ENCODE peak calls at places on chromosome 3, in four cellular contexts. Q is GM12878, I is IMR-90, L is K562. V is an unnamed sample.

GRCh38 chr3:39809181-39809994 is at the start of gene MYRIP:
- DNase-seq in Q (no peak), L (peak), I (no peak), V (peak)

GRCh38 chr3:100045696-100046095 is 68.6 kb downstream of the FILIP1L start:
- DNase-seq in L (no peak), I (peak), Q (no peak), V (no peak)

GRCh38 chr3:123031051-123031450 is 3.5 kb upstream of the SEMA5B start:
- DNase-seq in L (no peak), Q (no peak), I (no peak), V (no peak)

GRCh38 chr3:98903705-98904481 is 2.4 kb upstream of the DCBLD2 start:
- DNase-seq in I (no peak), Q (no peak), L (no peak), V (no peak)

GRCh38 chr3:11434017-11434526 is 161.9 kb downstream of the ATG7 start:
- DNase-seq in L (no peak), I (peak), Q (no peak), V (peak)

GRCh38 chr3:7897643-7898042 is 604.0 kb upstream of the LMCD1 start:
- DNase-seq in L (no peak), Q (no peak), I (no peak), V (no peak)

GRCh38 chr3:41290736-41291135 is 91.4 kb downstream of the CTNNB1 start:
- DNase-seq in I (no peak), L (no peak), Q (no peak), V (no peak)

GRCh38 chr3:54535619-54536018 is 392.2 kb downstream of the LRTM1 start:
- DNase-seq in L (no peak), Q (no peak), I (no peak), V (no peak)

GRCh38 chr3:190258634-190259033 is 63.6 kb downstream of the CLDN1 start:
- DNase-seq in L (no peak), I (peak), Q (no peak), V (no peak)

GRCh38 chr3:63349583-63350177 is 71.6 kb downstream of the SYNPR start:
- DNase-seq in L (peak), Q (no peak), I (peak), V (peak)

GRCh38 chr3:31193871-31194270 is 299.4 kb upstream of the GADL1 start:
- DNase-seq in L (no peak), I (peak), Q (no peak), V (no peak)

GRCh38 chr3:188720636-188721035 is 451.1 kb upstream of the TPRG1 start:
- DNase-seq in L (no peak), Q (no peak), I (peak), V (peak)

GRCh38 chr3:79555655-79556054 is 212.1 kb downstream of the ROBO1 start:
- DNase-seq in L (no peak), Q (no peak), I (no peak), V (no peak)

GRCh38 chr3:165983284-165983683 is 146.1 kb upstream of the BCHE start:
- DNase-seq in L (no peak), I (no peak), Q (no peak), V (peak)

GRCh38 chr3:115659253-115659652 is 35.9 kb downstream of the GAP43 start:
- DNase-seq in I (no peak), Q (no peak), L (no peak), V (no peak)

GRCh38 chr3:2099028-2099671 is 484 bp downstream of the CNTN4 start:
- DNase-seq in I (no peak), Q (no peak), L (no peak), V (no peak)

GRCh38 chr3:47848599-47849117 is 45.7 kb downstream of the DHX30 start:
- DNase-seq in Q (no peak), I (no peak), L (no peak), V (no peak)

GRCh38 chr3:123859177-123859576 is 25.0 kb downstream of the MYLK start:
- DNase-seq in L (no peak), I (peak), Q (no peak), V (no peak)

GRCh38 chr3:20051123-20051806 is 11.0 kb downstream of the KAT2B start:
- DNase-seq in I (no peak), L (no peak), Q (no peak), V (no peak)

GRCh38 chr3:72303926-72304325 is 519.0 kb upstream of the PROK2 start:
- DNase-seq in I (no peak), L (no peak), Q (no peak), V (peak)

GRCh38 chr3:167733961-167734497 is 663 bp downstream of the PDCD10 start:
- DNase-seq in Q (no peak), I (peak), L (no peak), V (no peak)

GRCh38 chr3:158404319-158404718 is 166.7 kb upstream of the MLF1 start:
- DNase-seq in Q (no peak), L (no peak), I (no peak), V (no peak)

GRCh38 chr3:58607816-58608215 is 30.6 kb upstream of the FAM107A start:
- DNase-seq in I (no peak), Q (peak), L (no peak), V (no peak)
- TF ChIP-seq FOS in I (no peak), Q (no peak), L (no peak), V (no peak)

GRCh38 chr3:44883213-44883955 is 9.0 kb downstream of the TGM4 start:
- DNase-seq in Q (no peak), I (no peak), L (no peak), V (no peak)

GRCh38 chr3:44886561-44886960 is 12.2 kb downstream of the TGM4 start:
- DNase-seq in L (no peak), Q (no peak), I (no peak), V (no peak)

GRCh38 chr3:44883999-44884431 is 9.6 kb downstream of the TGM4 start:
- DNase-seq in L (no peak), I (peak), Q (no peak), V (peak)

GRCh38 chr3:44887101-44887500 is 12.7 kb downstream of the TGM4 start:
- DNase-seq in L (no peak), I (no peak), Q (no peak), V (no peak)

DNA sequence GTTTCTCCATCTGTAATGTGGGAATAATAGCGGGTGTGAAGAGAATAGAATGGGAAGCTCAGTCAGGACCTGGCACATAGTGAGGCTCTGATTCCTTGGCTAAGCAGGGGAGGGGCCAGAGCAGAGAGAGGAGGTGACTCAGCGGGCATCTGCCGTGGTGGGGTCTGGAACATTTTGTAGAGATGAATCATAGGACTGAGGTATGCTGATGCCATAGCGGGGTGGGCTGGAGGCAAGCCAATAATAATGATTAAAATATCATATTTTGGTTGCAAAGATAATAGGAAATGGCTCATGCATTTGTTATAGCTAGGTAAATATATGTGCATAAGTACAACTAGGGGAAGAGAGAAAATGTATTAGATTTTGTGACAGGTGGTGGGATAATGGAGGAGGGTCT is 11.2 kb downstream of the TGM4 start:
- DNase-seq in I (peak), L (no peak), Q (no peak), V (peak)
- TF ChIP-seq FOS in I (peak), L (no peak), Q (no peak), V (peak)

DNA sequence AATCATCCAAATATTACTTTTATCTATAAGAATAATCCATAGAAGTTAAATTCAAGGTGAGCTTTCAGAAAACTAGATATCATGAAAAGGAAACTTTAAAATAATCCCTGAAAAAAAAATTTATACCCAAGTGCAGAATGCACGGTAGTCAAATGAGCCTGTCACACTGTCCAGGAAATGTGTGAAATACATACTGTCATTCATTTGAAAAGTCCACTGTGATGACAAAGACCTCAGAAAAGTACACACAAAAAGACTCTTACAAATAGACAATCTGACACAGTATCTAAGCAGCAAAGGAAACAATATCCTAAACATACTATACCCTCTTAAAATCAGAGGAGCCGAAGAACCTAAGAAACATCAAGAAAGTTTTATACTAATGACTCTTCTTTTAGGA is 29.7 kb downstream of the SUCLG2 start:
- DNase-seq in Q (no peak), I (no peak), L (no peak), V (no peak)
- TF ChIP-seq FOS in Q (no peak), I (no peak), L (no peak), V (no peak)

GRCh38 chr3:105987809-105988208 is 119.0 kb upstream of the CBLB start:
- DNase-seq in L (no peak), Q (no peak), I (no peak), V (no peak)
- TF ChIP-seq FOS in L (no peak), Q (no peak), I (no peak), V (no peak)

GRCh38 chr3:36786921-36787890 is 22.9 kb upstream of the DCLK3 start:
- DNase-seq in L (no peak), I (no peak), Q (no peak), V (no peak)
- TF ChIP-seq FOS in L (no peak), I (no peak), Q (no peak), V (no peak)

DNA sequence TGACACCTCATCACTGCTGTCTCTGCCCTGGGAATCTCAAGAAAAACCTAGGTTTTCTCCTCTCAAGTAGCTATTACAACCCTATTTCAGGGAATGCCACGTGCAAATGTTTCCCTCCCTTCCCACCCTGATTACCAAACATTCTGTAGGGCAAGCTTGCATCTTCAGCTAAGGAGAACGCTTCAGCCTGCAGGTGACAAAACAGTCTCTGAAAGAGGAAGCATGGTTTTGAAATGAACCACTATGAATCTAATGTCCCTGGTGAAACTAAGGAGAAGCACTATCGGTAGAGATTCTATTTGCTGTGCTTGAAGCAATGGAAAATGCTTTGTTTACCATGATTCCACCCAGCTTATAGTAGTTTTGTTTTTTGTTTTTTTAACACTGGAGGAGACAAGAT is 65.3 kb downstream of the USF3 start:
- DNase-seq in Q (no peak), I (no peak), L (no peak), V (no peak)
- TF ChIP-seq FOS in Q (no peak), I (no peak), L (no peak), V (no peak)